ENCODE peak calls at places on chromosomes 11 and 22, in eight cellular contexts. W, C, K, B, P, U, E and A are unnamed samples.

GRCh38 chr11:21564813-21565212 is 628.1 kb upstream of the ANO5 start:
- DNase-seq in W (peak; percentile 56), C (no peak), K (no peak), B (no peak), P (no peak), U (no peak), E (no peak), A (no peak)

GRCh38 chr11:73597340-73597955 is 464 bp downstream of the FAM168A start:
- DNase-seq in W (no peak), C (no peak), K (no peak), B (no peak), P (no peak), U (no peak), E (no peak), A (no peak)

GRCh38 chr11:70326365-70326803 is 55.9 kb downstream of the PPFIA1 start:
- DNase-seq in W (no peak), C (peak; percentile 75), K (no peak), B (no peak), P (no peak), U (peak; percentile 75), E (no peak), A (no peak)

GRCh38 chr11:61264795-61265194 is 23.8 kb downstream of the PGA5 start:
- DNase-seq in W (no peak), C (no peak), K (no peak), B (no peak), P (no peak), U (no peak), E (no peak), A (no peak)

GRCh38 chr11:27427183-27427980 is 45.2 kb downstream of the LGR4 start:
- DNase-seq in W (no peak), C (no peak), K (no peak), B (peak; percentile 8), P (no peak), U (no peak), E (peak; percentile 58), A (no peak)

GRCh38 chr11:122937978-122938377 is 43.7 kb downstream of the BSX start:
- DNase-seq in W (no peak), C (no peak), K (no peak), B (no peak), P (no peak), U (no peak), E (no peak), A (no peak)

GRCh38 chr11:94424662-94425061 is 23.4 kb upstream of the GPR83 start:
- DNase-seq in W (no peak), C (no peak), K (no peak), B (no peak), P (no peak), U (no peak), E (no peak), A (no peak)

GRCh38 chr11:100740440-100740839 is 53.4 kb downstream of the ARHGAP42 start:
- DNase-seq in W (no peak), C (no peak), K (no peak), B (peak; percentile 16), P (no peak), U (no peak), E (no peak), A (no peak)

GRCh38 chr11:130407978-130408377 is 20.4 kb downstream of the ADAMTS8 start:
- DNase-seq in W (no peak), C (peak; percentile 93), K (no peak), B (peak; percentile 32), P (no peak), U (peak; percentile 95), E (no peak), A (peak; percentile 52)

GRCh38 chr22:36406139-36406538 is 18.4 kb upstream of the MYH9 start:
- DNase-seq in W (no peak), C (no peak), K (no peak), B (peak; percentile 42), P (no peak), U (no peak), E (no peak), A (no peak)

GRCh38 chr11:75450826-75451783 is 18.1 kb upstream of the KLHL35 start:
- DNase-seq in W (no peak), C (no peak), K (no peak), B (no peak), P (peak; percentile 73), U (no peak), E (no peak), A (no peak)

GRCh38 chr22:49271831-49272230 is 555.8 kb downstream of the BRD1 start:
- DNase-seq in W (no peak), C (no peak), K (no peak), B (no peak), P (no peak), U (no peak), E (peak; percentile 1), A (no peak)

GRCh38 chr11:73367482-73368024 is 8.6 kb upstream of the RELT start:
- DNase-seq in W (no peak), C (no peak), K (no peak), B (no peak), P (no peak), U (no peak), E (no peak), A (no peak)

GRCh38 chr22:48179571-48180546 is 1417.4 kb downstream of the TBC1D22A start:
- DNase-seq in W (no peak), C (no peak), K (no peak), B (no peak), P (no peak), U (no peak), E (no peak), A (no peak)
- H3K9me3 ChIP-seq in W (no peaks in the 10 kb centered on the region), C (no peaks in the 10 kb centered on the region), K (no peaks in the 10 kb centered on the region), B (no peaks in the 10 kb centered on the region), P (no peaks in the 10 kb centered on the region), U (no peaks in the 10 kb centered on the region), E (no peaks in the 10 kb centered on the region), A (no peaks in the 10 kb centered on the region)

DNA sequence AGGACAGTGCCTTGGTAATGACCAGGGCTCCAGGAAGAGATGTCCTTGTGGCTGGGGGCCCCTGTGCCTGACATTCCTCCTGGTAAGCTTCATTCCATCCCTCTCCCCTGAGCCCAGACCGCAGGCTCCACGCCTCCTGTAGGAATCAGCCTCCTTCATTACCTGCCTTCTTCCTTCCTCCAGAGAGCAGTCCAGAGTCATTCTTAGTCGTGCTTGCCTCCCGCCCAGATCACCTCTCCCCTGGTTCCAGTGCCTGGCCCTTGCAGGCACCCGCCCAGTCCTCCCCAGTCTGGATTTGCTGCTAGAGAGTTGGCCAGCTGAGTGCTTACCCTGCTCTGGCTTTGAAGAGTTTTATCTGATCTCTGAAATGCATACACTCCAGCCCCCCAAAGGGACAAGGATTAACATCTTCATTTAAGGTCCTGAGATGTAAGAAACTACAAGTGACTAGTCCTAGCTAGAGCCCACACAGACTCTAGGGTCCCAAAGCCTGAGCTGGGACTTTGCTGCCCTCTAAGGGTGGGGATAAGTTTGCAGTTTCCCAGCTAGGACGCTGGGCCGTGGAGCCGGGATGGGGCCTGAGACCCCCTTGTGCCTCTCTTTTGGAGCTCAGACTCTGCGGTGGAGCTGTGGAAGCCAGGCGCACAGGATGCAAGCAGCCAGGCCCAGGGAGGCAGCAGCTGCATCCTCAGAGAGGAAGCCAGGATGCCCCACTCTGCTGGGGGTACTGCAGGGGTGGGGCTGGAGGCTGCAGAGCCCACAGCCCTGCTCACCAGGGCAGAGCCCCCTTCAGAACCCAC is 1.6 kb downstream of the NR1H3 start:
- DNase-seq in W (peak; percentile 71), C (no peak), K (no peak), B (no peak), P (peak; percentile 75), U (no peak), E (no peak), A (peak; percentile 54)
- H3K4me1 ChIP-seq in W (peaks cover 40% of the 10 kb centered on the region), C (no peaks in the 10 kb centered on the region), K (peaks cover 63% of the 10 kb centered on the region), B (peaks cover 25% of the 10 kb centered on the region), P (peaks cover 25% of the 10 kb centered on the region), U (peaks cover 41% of the 10 kb centered on the region), E (peaks cover 4% of the 10 kb centered on the region), A (peaks cover 8% of the 10 kb centered on the region)

GRCh38 chr22:47568700-47569099 is 806.2 kb downstream of the TBC1D22A start:
- DNase-seq in W (no peak), C (no peak), K (no peak), B (no peak), P (no peak), U (no peak), E (no peak), A (no peak)
- H3K9me3 ChIP-seq in W (no peaks in the 10 kb centered on the region), C (no peaks in the 10 kb centered on the region), K (no peaks in the 10 kb centered on the region), B (no peaks in the 10 kb centered on the region), P (no peaks in the 10 kb centered on the region), U (no peaks in the 10 kb centered on the region), E (no peaks in the 10 kb centered on the region), A (no peaks in the 10 kb centered on the region)

DNA sequence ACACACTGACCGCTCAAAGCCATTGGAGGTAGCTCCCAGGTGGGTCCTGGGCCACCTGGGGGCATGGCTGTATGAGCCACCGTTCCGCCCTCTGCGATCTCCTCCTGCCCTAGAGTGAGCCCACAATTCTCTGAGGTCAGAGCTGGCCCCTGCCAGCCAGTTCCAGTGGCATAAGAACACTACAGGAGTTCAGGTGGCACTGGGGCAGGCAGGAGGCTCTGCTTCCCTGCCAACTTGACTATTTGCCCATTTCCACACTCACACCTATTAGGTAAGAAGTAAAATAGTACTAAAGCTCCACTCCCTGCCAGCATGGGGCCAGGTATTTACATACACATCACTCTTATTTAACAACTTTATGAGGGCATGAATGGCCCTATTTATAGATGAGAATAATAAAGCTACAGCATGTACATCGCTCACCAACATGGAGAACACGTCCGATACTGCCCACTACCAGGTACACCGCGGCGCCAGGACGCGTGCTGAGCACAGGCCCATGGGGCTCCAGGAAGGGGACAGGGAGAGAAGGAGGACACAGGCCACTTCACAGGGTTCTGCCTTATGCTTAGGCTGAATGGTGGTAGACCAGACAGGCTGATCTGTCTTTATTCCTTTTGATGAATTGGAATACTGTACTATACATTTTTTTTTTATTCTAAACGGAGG is 26.2 kb downstream of the PISD start:
- DNase-seq in W (no peak), C (no peak), K (no peak), B (no peak), P (no peak), U (no peak), E (no peak), A (no peak)
- H3K4me1 ChIP-seq in W (peaks cover 4% of the 10 kb centered on the region), C (no peaks in the 10 kb centered on the region), K (peaks cover 31% of the 10 kb centered on the region), B (peaks cover 4% of the 10 kb centered on the region), P (peaks cover 6% of the 10 kb centered on the region), U (peaks cover 19% of the 10 kb centered on the region), E (no peaks in the 10 kb centered on the region), A (peaks cover 13% of the 10 kb centered on the region)